ENCODE peak calls at places on chromosomes 2 and 18, in six cellular contexts. One of them, this sample, is unnamed.

GRCh38 chr18:48238636-48239035 is 170.5 kb downstream of the ZBTB7C start:
- DNase-seq in neuronal stem cell: no peak
- DNase-seq in PC-3: no peak
- DNase-seq in GM23248: no peak
- DNase-seq in Karpas-422: no peak
- DNase-seq in fibroblast of lung: no peak
- DNase-seq in this sample: peak; percentile 43

GRCh38 chr2:127581516-127582490 is 46.3 kb downstream of the MYO7B start:
- DNase-seq in PC-3: no peak
- DNase-seq in fibroblast of lung: no peak
- DNase-seq in Karpas-422: no peak
- DNase-seq in GM23248: no peak
- DNase-seq in neuronal stem cell: no peak
- DNase-seq in this sample: no peak

GRCh38 chr2:127320067-127320466 is 26.1 kb upstream of the ERCC3 start:
- DNase-seq in fibroblast of lung: no peak
- DNase-seq in PC-3: no peak
- DNase-seq in GM23248: no peak
- DNase-seq in neuronal stem cell: no peak
- DNase-seq in Karpas-422: no peak
- DNase-seq in this sample: no peak

GRCh38 chr2:119407430-119408220 is 24.0 kb upstream of the TMEM37 start:
- DNase-seq in PC-3: peak; percentile 71
- DNase-seq in GM23248: peak; percentile 71
- DNase-seq in fibroblast of lung: peak; percentile 72
- DNase-seq in neuronal stem cell: peak; percentile 61
- DNase-seq in Karpas-422: peak; percentile 84
- DNase-seq in this sample: peak; percentile 44

GRCh38 chr18:36809590-36810381 is 19.0 kb downstream of the TPGS2 start:
- DNase-seq in Karpas-422: peak; percentile 91
- DNase-seq in GM23248: peak; percentile 83
- DNase-seq in fibroblast of lung: peak; percentile 75
- DNase-seq in neuronal stem cell: peak; percentile 61
- DNase-seq in PC-3: peak; percentile 59
- DNase-seq in this sample: peak; percentile 37

GRCh38 chr2:69509011-69509749 is 71.9 kb upstream of the NFU1 start:
- DNase-seq in Karpas-422: no peak
- DNase-seq in PC-3: no peak
- DNase-seq in neuronal stem cell: no peak
- DNase-seq in fibroblast of lung: peak; percentile 42
- DNase-seq in GM23248: no peak
- DNase-seq in this sample: no peak

GRCh38 chr18:22705328-22705727 is 227.8 kb upstream of the RBBP8 start:
- DNase-seq in Karpas-422: no peak
- DNase-seq in fibroblast of lung: peak; percentile 75
- DNase-seq in PC-3: peak; percentile 71
- DNase-seq in neuronal stem cell: no peak
- DNase-seq in GM23248: peak; percentile 84
- DNase-seq in this sample: no peak

GRCh38 chr2:1068241-1068640 is 117.6 kb downstream of the SNTG2 start:
- DNase-seq in neuronal stem cell: no peak
- DNase-seq in GM23248: no peak
- DNase-seq in fibroblast of lung: no peak
- DNase-seq in PC-3: no peak
- DNase-seq in Karpas-422: no peak
- DNase-seq in this sample: no peak

GRCh38 chr2:181070834-181071200 is 90.4 kb downstream of the UBE2E3 start:
- DNase-seq in PC-3: no peak
- DNase-seq in Karpas-422: no peak
- DNase-seq in fibroblast of lung: no peak
- DNase-seq in GM23248: no peak
- DNase-seq in neuronal stem cell: no peak
- DNase-seq in this sample: no peak

DNA sequence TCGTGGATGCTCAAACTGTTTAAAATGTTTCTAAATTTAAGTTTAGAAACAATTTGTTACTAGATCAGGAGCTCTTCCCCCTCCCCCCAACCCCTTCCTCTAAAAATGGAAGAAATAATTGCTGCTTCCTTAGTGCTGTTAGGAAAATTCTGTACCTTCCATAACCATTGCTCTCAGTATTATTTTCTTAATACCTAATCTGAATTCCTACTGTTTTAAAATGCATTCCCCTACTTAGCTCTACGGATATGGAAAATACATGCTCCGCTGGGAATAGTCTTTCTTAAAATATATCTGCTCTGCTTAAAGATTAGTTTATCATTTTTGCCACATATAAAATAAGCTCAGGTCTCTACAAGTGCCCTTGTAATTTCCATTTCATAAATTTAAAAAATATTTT is 215.2 kb downstream of the TGIF1 start:
- DNase-seq in PC-3: no peak
- DNase-seq in neuronal stem cell: no peak
- DNase-seq in GM23248: no peak
- DNase-seq in fibroblast of lung: no peak
- DNase-seq in Karpas-422: no peak
- DNase-seq in this sample: no peak
- H2AFZ ChIP-seq in PC-3: no peak overlapping the region
- H2AFZ ChIP-seq in neuronal stem cell: peak overlapping the region; percentile 59
- H2AFZ ChIP-seq in GM23248: no peak overlapping the region
- H2AFZ ChIP-seq in fibroblast of lung: no peak overlapping the region
- H2AFZ ChIP-seq in Karpas-422: no peak overlapping the region
- H2AFZ ChIP-seq in this sample: no peak overlapping the region

DNA sequence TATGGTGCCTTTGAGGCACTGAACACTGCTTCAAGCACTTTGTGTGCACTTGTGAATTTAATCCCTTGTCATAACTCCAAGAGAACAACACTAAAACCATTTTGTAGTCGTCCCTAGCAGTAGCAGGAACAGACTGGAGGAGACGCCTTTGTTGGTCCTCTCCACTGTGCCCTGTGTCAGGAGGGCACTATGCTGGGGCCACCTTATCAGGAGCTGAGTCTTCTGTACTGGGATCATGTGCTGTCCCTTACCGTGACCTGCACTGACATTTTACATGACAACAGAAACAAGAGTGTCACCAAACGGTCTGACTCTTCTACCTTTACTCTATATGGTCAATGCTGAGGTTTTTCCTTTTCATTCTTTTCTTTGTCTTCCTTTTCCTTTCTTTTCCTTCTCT is 62.0 kb downstream of the ACOXL start:
- DNase-seq in GM23248: no peak
- DNase-seq in neuronal stem cell: no peak
- DNase-seq in PC-3: no peak
- DNase-seq in Karpas-422: no peak
- DNase-seq in fibroblast of lung: no peak
- DNase-seq in this sample: no peak
- H3K4me3 ChIP-seq in GM23248: no peak overlapping the region
- H3K4me3 ChIP-seq in neuronal stem cell: no peak overlapping the region
- H3K4me3 ChIP-seq in PC-3: no peak overlapping the region
- H3K4me3 ChIP-seq in Karpas-422: no peak overlapping the region
- H3K4me3 ChIP-seq in fibroblast of lung: no peak overlapping the region
- H3K4me3 ChIP-seq in this sample: no peak overlapping the region

GRCh38 chr2:230864122-230864604 is 579 bp upstream of the ITM2C start:
- DNase-seq in Karpas-422: no peak
- DNase-seq in GM23248: no peak
- DNase-seq in fibroblast of lung: no peak
- DNase-seq in neuronal stem cell: no peak
- DNase-seq in PC-3: no peak
- DNase-seq in this sample: no peak

GRCh38 chr2:230863442-230864121 is 1.2 kb upstream of the ITM2C start:
- DNase-seq in GM23248: no peak
- DNase-seq in neuronal stem cell: no peak
- DNase-seq in Karpas-422: no peak
- DNase-seq in PC-3: no peak
- DNase-seq in fibroblast of lung: no peak
- DNase-seq in this sample: no peak

GRCh38 chr2:230865324-230865765 is 603 bp downstream of the ITM2C start:
- DNase-seq in PC-3: no peak
- DNase-seq in fibroblast of lung: no peak
- DNase-seq in GM23248: no peak
- DNase-seq in Karpas-422: no peak
- DNase-seq in neuronal stem cell: no peak
- DNase-seq in this sample: no peak

GRCh38 chr2:230865766-230866703 is 1.3 kb downstream of the ITM2C start:
- DNase-seq in GM23248: peak; percentile 41
- DNase-seq in neuronal stem cell: no peak
- DNase-seq in PC-3: peak; percentile 24
- DNase-seq in Karpas-422: no peak
- DNase-seq in fibroblast of lung: no peak
- DNase-seq in this sample: peak; percentile 37

GRCh38 chr2:230864605-230865323 is at the start of gene ITM2C:
- DNase-seq in Karpas-422: no peak
- DNase-seq in neuronal stem cell: no peak
- DNase-seq in PC-3: peak; percentile 76
- DNase-seq in fibroblast of lung: peak; percentile 66
- DNase-seq in GM23248: peak; percentile 70
- DNase-seq in this sample: peak; percentile 78
- H3K4me1 ChIP-seq in Karpas-422: peaks cover 27% of the 10 kb centered on the region
- H3K4me1 ChIP-seq in neuronal stem cell: peaks cover 35% of the 10 kb centered on the region
- H3K4me1 ChIP-seq in PC-3: peaks cover 12% of the 10 kb centered on the region
- H3K4me1 ChIP-seq in fibroblast of lung: peaks cover 3% of the 10 kb centered on the region
- H3K4me1 ChIP-seq in GM23248: no peaks in the 10 kb centered on the region
- H3K4me1 ChIP-seq in this sample: no peaks in the 10 kb centered on the region

GRCh38 chr2:229152784-229153183 is 118.3 kb downstream of the PID1 start:
- DNase-seq in GM23248: no peak
- DNase-seq in neuronal stem cell: no peak
- DNase-seq in PC-3: no peak
- DNase-seq in fibroblast of lung: no peak
- DNase-seq in Karpas-422: no peak
- DNase-seq in this sample: no peak

GRCh38 chr2:229154381-229154780 is 116.7 kb downstream of the PID1 start:
- DNase-seq in fibroblast of lung: no peak
- DNase-seq in PC-3: no peak
- DNase-seq in Karpas-422: no peak
- DNase-seq in GM23248: peak; percentile 22
- DNase-seq in neuronal stem cell: no peak
- DNase-seq in this sample: no peak

GRCh38 chr2:229153307-229153706 is 117.8 kb downstream of the PID1 start:
- DNase-seq in fibroblast of lung: no peak
- DNase-seq in PC-3: no peak
- DNase-seq in GM23248: no peak
- DNase-seq in neuronal stem cell: no peak
- DNase-seq in Karpas-422: no peak
- DNase-seq in this sample: no peak

GRCh38 chr2:229150317-229150716 is 120.8 kb downstream of the PID1 start:
- DNase-seq in PC-3: peak; percentile 12
- DNase-seq in neuronal stem cell: no peak
- DNase-seq in fibroblast of lung: no peak
- DNase-seq in Karpas-422: no peak
- DNase-seq in GM23248: no peak
- DNase-seq in this sample: no peak

GRCh38 chr2:229153946-229154345 is 117.1 kb downstream of the PID1 start:
- DNase-seq in neuronal stem cell: no peak
- DNase-seq in Karpas-422: no peak
- DNase-seq in PC-3: no peak
- DNase-seq in fibroblast of lung: no peak
- DNase-seq in GM23248: no peak
- DNase-seq in this sample: no peak
- H2AFZ ChIP-seq in neuronal stem cell: no peak overlapping the region
- H2AFZ ChIP-seq in Karpas-422: no peak overlapping the region
- H2AFZ ChIP-seq in PC-3: no peak overlapping the region
- H2AFZ ChIP-seq in fibroblast of lung: no peak overlapping the region
- H2AFZ ChIP-seq in GM23248: no peak overlapping the region
- H2AFZ ChIP-seq in this sample: no peak overlapping the region

DNA sequence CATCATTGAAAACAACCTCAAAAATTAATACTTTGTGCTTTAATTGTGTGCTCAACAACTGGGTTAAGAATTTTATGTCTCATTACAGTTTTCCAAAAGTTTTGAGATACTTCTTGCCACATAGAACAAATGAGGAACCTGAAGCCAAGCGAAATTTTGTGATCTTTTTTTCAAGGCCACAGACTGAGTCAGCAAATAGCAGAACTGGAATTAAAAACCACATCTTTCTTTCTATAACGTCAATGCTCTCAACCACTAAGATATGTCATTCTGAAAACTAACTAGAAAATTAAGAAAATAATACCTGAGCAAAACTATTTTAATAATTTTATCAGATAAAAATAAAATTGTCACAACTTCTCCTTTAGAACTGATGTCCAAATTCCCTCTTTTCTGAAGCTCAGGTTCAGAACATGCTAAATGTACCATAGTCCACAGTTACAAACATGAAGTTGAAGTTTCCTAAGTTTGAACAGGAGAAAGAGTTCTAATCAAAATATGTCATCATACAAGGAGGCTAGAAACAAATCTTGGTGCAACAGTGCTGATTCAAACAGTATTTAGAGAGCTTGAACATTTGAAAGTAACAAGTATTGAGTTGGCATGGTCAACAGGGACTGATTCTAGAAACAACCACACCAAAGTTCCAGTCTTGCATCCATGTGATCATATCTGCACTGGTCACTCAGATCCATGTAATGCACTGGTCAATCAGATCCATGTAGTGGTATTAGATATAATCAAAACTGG is 27.6 kb upstream of the CALCRL start:
- DNase-seq in PC-3: no peak
- DNase-seq in GM23248: no peak
- DNase-seq in fibroblast of lung: no peak
- DNase-seq in Karpas-422: no peak
- DNase-seq in neuronal stem cell: no peak
- DNase-seq in this sample: no peak
- H3K4me3 ChIP-seq in PC-3: no peak overlapping the region
- H3K4me3 ChIP-seq in GM23248: no peak overlapping the region
- H3K4me3 ChIP-seq in fibroblast of lung: no peak overlapping the region
- H3K4me3 ChIP-seq in Karpas-422: no peak overlapping the region
- H3K4me3 ChIP-seq in neuronal stem cell: no peak overlapping the region
- H3K4me3 ChIP-seq in this sample: no peak overlapping the region

DNA sequence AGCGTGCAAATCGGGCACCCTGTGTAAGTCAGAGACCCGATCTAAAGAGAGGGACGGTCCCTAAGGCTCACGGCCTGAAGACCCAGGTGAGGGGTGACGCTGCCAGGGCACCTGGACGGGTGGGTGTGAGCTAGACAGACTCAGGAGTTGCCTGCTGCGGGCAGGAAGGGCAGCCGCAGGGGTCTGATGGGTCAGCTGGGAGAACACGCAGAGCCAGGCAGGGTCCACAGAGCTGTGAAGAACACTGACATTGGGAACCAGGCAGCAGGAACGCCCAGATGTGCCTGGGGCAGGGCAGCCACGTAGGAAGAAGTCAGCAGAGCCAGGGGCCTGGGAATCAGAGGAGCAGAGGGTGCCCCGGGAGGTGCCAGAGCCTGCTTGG is 25.9 kb downstream of the HDAC4 start:
- DNase-seq in Karpas-422: no peak
- DNase-seq in PC-3: no peak
- DNase-seq in neuronal stem cell: no peak
- DNase-seq in fibroblast of lung: no peak
- DNase-seq in GM23248: no peak
- DNase-seq in this sample: no peak
- H3K4me1 ChIP-seq in Karpas-422: peaks cover 7% of the 10 kb centered on the region
- H3K4me1 ChIP-seq in PC-3: no peaks in the 10 kb centered on the region
- H3K4me1 ChIP-seq in neuronal stem cell: no peaks in the 10 kb centered on the region
- H3K4me1 ChIP-seq in fibroblast of lung: no peaks in the 10 kb centered on the region
- H3K4me1 ChIP-seq in GM23248: no peaks in the 10 kb centered on the region
- H3K4me1 ChIP-seq in this sample: no peaks in the 10 kb centered on the region